ENCODE peak calls at places on chromosomes 2 and 18, in six cellular contexts. E is NCI-H524; A is NCI-H345; C is NCI-H446; K is NCI-H510A; X is activated CD8-positive, alpha-beta memory T cell treated with anti-CD3 and anti-CD28 coated beads, Interleukin-2, amount 50 U/mL, for 48 hours. J is an unnamed sample.
A peak's percentile ranks its signal among the peaks of the same experiment; 100 is the strongest.

GRCh38 chr2:164514491-164514890 is 106.8 kb downstream of the GRB14 start:
- DNase-seq in E (no peak), A (peak; percentile 81), C (no peak), K (no peak), X (no peak), J (no peak)

GRCh38 chr2:129868151-129868550 is 111.3 kb upstream of the RAB6C start:
- DNase-seq in E (no peak), A (no peak), C (no peak), K (no peak), X (no peak), J (no peak)

GRCh38 chr2:20424300-20425290 is 22.3 kb upstream of the RHOB start:
- DNase-seq in E (no peak), A (no peak), C (no peak), K (no peak), X (peak; percentile 56), J (peak; percentile 96)

GRCh38 chr18:80208620-80209019 is 38.7 kb downstream of the PARD6G start:
- DNase-seq in E (no peak), A (no peak), C (no peak), K (no peak), X (no peak), J (no peak)

GRCh38 chr2:239394346-239394945 is 6.4 kb downstream of the HDAC4 start:
- DNase-seq in E (no peak), A (peak; percentile 52), C (no peak), K (peak; percentile 75), X (no peak), J (no peak)

GRCh38 chr2:86383844-86384243 is 46.4 kb upstream of the REEP1 start:
- DNase-seq in E (no peak), A (no peak), C (no peak), K (no peak), X (no peak), J (no peak)

GRCh38 chr2:48341556-48342133 is 188.3 kb upstream of the STON1 start:
- DNase-seq in E (no peak), A (no peak), C (peak; percentile 81), K (no peak), X (no peak), J (no peak)

GRCh38 chr18:23963443-23964185 is 50.9 kb upstream of the TTC39C start:
- DNase-seq in E (peak; percentile 51), A (no peak), C (no peak), K (no peak), X (no peak), J (no peak)

GRCh38 chr2:69798466-69798908 is 31.0 kb upstream of the GMCL1 start:
- DNase-seq in E (no peak), A (no peak), C (no peak), K (no peak), X (no peak), J (peak; percentile 63)

GRCh38 chr2:215395687-215396460 is 40.0 kb downstream of the FN1 start:
- DNase-seq in E (no peak), A (no peak), C (no peak), K (no peak), X (no peak), J (no peak)

GRCh38 chr18:70245941-70246537 is 40.6 kb upstream of the RTTN start:
- DNase-seq in E (no peak), A (no peak), C (no peak), K (no peak), X (no peak), J (no peak)

GRCh38 chr2:59935005-59935404 is 618.4 kb downstream of the BCL11A start:
- DNase-seq in E (no peak), A (no peak), C (no peak), K (no peak), X (no peak), J (no peak)

GRCh38 chr2:120606280-120606679 is 129.4 kb upstream of the GLI2 start:
- DNase-seq in E (no peak), A (no peak), C (no peak), K (no peak), X (no peak), J (no peak)

GRCh38 chr18:79936641-79937040 is 14.8 kb downstream of the SLC66A2 start:
- DNase-seq in E (no peak), A (no peak), C (no peak), K (no peak), X (peak; percentile 34), J (no peak)

GRCh38 chr2:231012471-231012870 is 16.6 kb downstream of the SPATA3 start:
- DNase-seq in E (no peak), A (peak; percentile 46), C (no peak), K (no peak), X (no peak), J (no peak)

GRCh38 chr2:100592226-100592625 is 29.4 kb downstream of the PDCL3 start:
- DNase-seq in E (no peak), A (no peak), C (no peak), K (no peak), X (no peak), J (peak; percentile 21)

GRCh38 chr2:168912466-168913170 is 11.5 kb downstream of the G6PC2 start:
- DNase-seq in E (peak; percentile 74), A (peak; percentile 28), C (peak; percentile 94), K (peak; percentile 15), X (no peak), J (peak; percentile 36)

GRCh38 chr2:212001280-212001679 is 537.3 kb downstream of the ERBB4 start:
- DNase-seq in E (no peak), A (no peak), C (peak; percentile 14), K (no peak), X (no peak), J (no peak)

GRCh38 chr2:27053321-27053720 is 1.9 kb downstream of the AGBL5 start:
- DNase-seq in E (no peak), A (no peak), C (no peak), K (no peak), X (no peak), J (no peak)

GRCh38 chr2:132438650-132439030 is 22.0 kb downstream of the GPR39 start:
- DNase-seq in E (no peak), A (no peak), C (no peak), K (no peak), X (no peak), J (peak; percentile 99)

GRCh38 chr18:10304853-10305252 is 149.6 kb upstream of the APCDD1 start:
- DNase-seq in E (peak; percentile 66), A (peak; percentile 1), C (peak; percentile 88), K (no peak), X (no peak), J (peak; percentile 17)